ENCODE peak calls at places on chromosomes 7 and 10, in six cellular contexts. H is caudate nucleus, X is NCI-H1092 treated with DMSO at 0.1 percent for 48 hours, G is upper lobe of right lung, F is coronary artery, O is stromal cell of bone marrow. B is an unnamed sample.

GRCh38 chr7:114830952-114831351 is 90.9 kb upstream of the MDFIC start:
- DNase-seq in H (no peak), X (no peak), G (no peak), F (no peak), O (no peak), B (no peak)

GRCh38 chr10:90857635-90858488 is at the start of gene HTR7:
- DNase-seq in H (no peak), X (peak; percentile 17), G (peak; percentile 84), F (no peak), O (no peak), B (peak; percentile 52)

GRCh38 chr10:29140991-29141390 is 147.9 kb upstream of the LYZL1 start:
- DNase-seq in H (no peak), X (no peak), G (no peak), F (no peak), O (peak; percentile 87), B (no peak)

GRCh38 chr10:102096449-102096848 is 23.7 kb downstream of the LDB1 start:
- DNase-seq in H (no peak), X (no peak), G (no peak), F (no peak), O (no peak), B (no peak)

GRCh38 chr7:41029072-41029492 is 673.8 kb downstream of the INHBA start:
- DNase-seq in H (no peak), X (no peak), G (no peak), F (no peak), O (peak; percentile 89), B (no peak)

GRCh38 chr7:43647314-43647691 is 64.4 kb downstream of the STK17A start:
- DNase-seq in H (no peak), X (peak; percentile 41), G (no peak), F (no peak), O (no peak), B (no peak)

GRCh38 chr10:131662851-131663250 is 238.0 kb upstream of the PPP2R2D start:
- DNase-seq in H (no peak), X (no peak), G (peak; percentile 33), F (no peak), O (no peak), B (no peak)

GRCh38 chr10:117670116-117670515 is 127.6 kb downstream of the EMX2 start:
- DNase-seq in H (no peak), X (no peak), G (no peak), F (peak; percentile 28), O (no peak), B (no peak)

GRCh38 chr10:125936331-125936730 is 40.0 kb downstream of the FANK1 start:
- DNase-seq in H (no peak), X (no peak), G (no peak), F (no peak), O (peak; percentile 30), B (no peak)

GRCh38 chr10:32939296-32940111 is 18.5 kb downstream of the ITGB1 start:
- DNase-seq in H (no peak), X (no peak), G (no peak), F (no peak), O (no peak), B (no peak)

GRCh38 chr10:64014281-64014680 is 493.1 kb downstream of the REEP3 start:
- DNase-seq in H (no peak), X (no peak), G (no peak), F (no peak), O (no peak), B (no peak)

GRCh38 chr7:2687338-2687869 is 598 bp upstream of the AMZ1 start:
- DNase-seq in H (no peak), X (peak; percentile 20), G (no peak), F (no peak), O (no peak), B (no peak)

GRCh38 chr7:98866765-98867164 is 3.0 kb downstream of the TMEM130 start:
- DNase-seq in H (no peak), X (no peak), G (no peak), F (no peak), O (no peak), B (no peak)

GRCh38 chr7:51102828-51103227 is 213.8 kb downstream of the COBL start:
- DNase-seq in H (no peak), X (no peak), G (no peak), F (no peak), O (peak; percentile 21), B (no peak)

GRCh38 chr7:142908921-142909870 is 23.7 kb upstream of the TRPV6 start:
- DNase-seq in H (no peak), X (no peak), G (no peak), F (peak; percentile 38), O (no peak), B (no peak)

GRCh38 chr10:34710391-34710751 is 104.7 kb downstream of the PARD3 start:
- DNase-seq in H (no peak), X (no peak), G (no peak), F (no peak), O (peak; percentile 73), B (no peak)

GRCh38 chr10:17768957-17769356 is 17.0 kb downstream of the TMEM236 start:
- DNase-seq in H (no peak), X (no peak), G (no peak), F (no peak), O (no peak), B (no peak)

GRCh38 chr10:60662917-60663614 is 115.2 kb upstream of the CDK1 start:
- DNase-seq in H (no peak), X (peak; percentile 47), G (no peak), F (no peak), O (no peak), B (no peak)

GRCh38 chr10:66838656-66839055 is 87.2 kb upstream of the LRRTM3 start:
- DNase-seq in H (no peak), X (no peak), G (no peak), F (no peak), O (no peak), B (no peak)

GRCh38 chr7:130352335-130353074 is 7.9 kb downstream of the CPA5 start:
- DNase-seq in H (no peak), X (peak; percentile 99), G (no peak), F (no peak), O (peak; percentile 54), B (no peak)

GRCh38 chr7:98394377-98394836 is 6.5 kb downstream of the BAIAP2L1 start:
- DNase-seq in H (no peak), X (no peak), G (no peak), F (no peak), O (peak; percentile 71), B (no peak)

GRCh38 chr10:111303887-111304286 is 227.1 kb downstream of the ADRA2A start:
- DNase-seq in H (no peak), X (no peak), G (no peak), F (no peak), O (no peak), B (no peak)

GRCh38 chr7:51346136-51346535 is 29.5 kb upstream of the COBL start:
- DNase-seq in H (no peak), X (peak; percentile 86), G (no peak), F (no peak), O (no peak), B (no peak)

GRCh38 chr10:12321641-12322040 is 27.7 kb upstream of the CAMK1D start:
- DNase-seq in H (no peak), X (no peak), G (no peak), F (no peak), O (no peak), B (no peak)